ENCODE peak calls at places on chromosomes 12 and 14, in six cellular contexts. E, I, X, T, G and Y are unnamed samples.
A peak's percentile ranks its signal among the peaks of the same experiment; 100 is the strongest.

GRCh38 chr14:105075364-105076295 is 10.4 kb upstream of the GPR132 start:
- DNase-seq in E (no peak), I (no peak), X (no peak), T (peak; percentile 53), G (no peak), Y (peak; percentile 67)

GRCh38 chr14:69489495-69489894 is 5.0 kb downstream of the PLEKHD1 start:
- DNase-seq in E (no peak), I (no peak), X (no peak), T (no peak), G (no peak), Y (no peak)

GRCh38 chr14:81164167-81164774 is 56.5 kb downstream of the GTF2A1 start:
- DNase-seq in E (no peak), I (peak; percentile 83), X (peak; percentile 65), T (peak; percentile 76), G (no peak), Y (no peak)

GRCh38 chr12:2251485-2252179 is 198.8 kb downstream of the CACNA1C start:
- DNase-seq in E (no peak), I (no peak), X (no peak), T (no peak), G (no peak), Y (no peak)

GRCh38 chr14:32560213-32560857 is 231.2 kb downstream of the AKAP6 start:
- DNase-seq in E (no peak), I (peak; percentile 54), X (peak; percentile 41), T (no peak), G (no peak), Y (peak; percentile 35)

GRCh38 chr12:55636116-55636655 is 506 bp upstream of the OR10P1 start:
- DNase-seq in E (no peak), I (no peak), X (no peak), T (no peak), G (no peak), Y (no peak)

GRCh38 chr14:96407980-96408570 is 16.1 kb downstream of the AK7 start:
- DNase-seq in E (no peak), I (no peak), X (no peak), T (no peak), G (no peak), Y (no peak)

GRCh38 chr12:116598341-116599284 is 39.4 kb downstream of the MAP1LC3B2 start:
- DNase-seq in E (no peak), I (no peak), X (no peak), T (no peak), G (no peak), Y (no peak)

GRCh38 chr14:106840258-106840657 is 1313.9 kb downstream of the TMEM121 start:
- DNase-seq in E (no peak), I (no peak), X (no peak), T (no peak), G (no peak), Y (no peak)

GRCh38 chr12:111099186-111099585 is 178.8 kb upstream of the MYL2 start:
- DNase-seq in E (no peak), I (no peak), X (no peak), T (no peak), G (no peak), Y (no peak)

GRCh38 chr14:86777950-86778602 is 1214.9 kb downstream of the GALC start:
- DNase-seq in E (no peak), I (no peak), X (no peak), T (no peak), G (no peak), Y (no peak)

GRCh38 chr14:38210587-38211257 is 3.0 kb downstream of the SSTR1 start:
- DNase-seq in E (no peak), I (no peak), X (peak; percentile 24), T (peak; percentile 50), G (no peak), Y (no peak)

GRCh38 chr12:9851927-9852326 is 17.2 kb downstream of the CLEC2B start:
- DNase-seq in E (no peak), I (no peak), X (no peak), T (no peak), G (no peak), Y (no peak)

GRCh38 chr12:11958216-11959091 is 112.3 kb upstream of the BCL2L14 start:
- DNase-seq in E (no peak), I (no peak), X (no peak), T (no peak), G (no peak), Y (no peak)

GRCh38 chr14:95935228-95935822 is 58.7 kb downstream of the TUNAR start:
- DNase-seq in E (no peak), I (no peak), X (peak; percentile 15), T (no peak), G (no peak), Y (no peak)

GRCh38 chr14:56666716-56667115 is 87.1 kb downstream of the TMEM260 start:
- DNase-seq in E (no peak), I (no peak), X (no peak), T (no peak), G (no peak), Y (no peak)

DNA sequence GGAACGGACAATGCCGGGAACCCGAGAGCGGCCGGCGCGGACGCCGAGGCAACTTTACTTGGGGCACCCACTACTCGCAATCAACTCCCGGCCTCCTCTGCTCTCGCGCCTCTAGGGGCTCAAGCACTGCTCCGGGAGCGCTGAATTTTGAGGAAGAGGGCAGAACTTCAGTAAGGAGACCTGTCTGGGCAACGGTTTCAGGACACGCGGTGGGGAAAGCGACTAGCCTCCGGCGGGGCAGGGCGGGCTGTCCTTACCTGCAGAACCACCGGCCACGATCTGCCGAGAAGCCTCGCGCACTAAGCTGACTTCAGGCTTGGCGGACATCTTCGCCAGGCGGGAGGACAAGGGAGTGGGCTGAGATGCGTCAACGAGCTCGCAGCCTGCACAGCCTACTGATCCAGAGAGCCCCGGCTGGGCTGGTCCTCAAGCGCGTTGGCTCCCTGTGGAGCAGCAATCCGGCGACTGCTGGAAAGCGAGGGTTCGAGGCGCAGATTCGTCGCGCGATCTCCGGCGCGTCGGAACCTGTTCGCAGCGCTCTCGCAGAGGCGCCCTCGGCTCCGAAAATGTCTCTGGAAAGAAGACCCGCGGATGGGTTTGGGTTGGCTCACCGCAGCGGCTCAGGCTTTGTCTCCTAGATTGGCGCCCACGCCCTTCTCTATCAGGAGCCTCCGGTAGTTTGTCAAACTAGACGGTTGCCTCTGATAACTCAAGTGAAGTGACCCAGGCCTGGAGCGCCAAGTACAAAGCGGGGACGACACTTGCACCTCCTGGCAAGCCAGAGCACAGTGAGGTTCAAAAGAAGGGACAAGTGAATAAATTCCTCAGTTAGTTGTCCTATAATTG is at the start of gene SLC25A21:
- DNase-seq in E (no peak), I (peak; percentile 71), X (peak; percentile 81), T (peak; percentile 77), G (peak; percentile 50), Y (peak; percentile 22)
- TF ChIP-seq CTCF in E (no peak), I (peak; percentile 8), X (peak; percentile 29), T (peak; percentile 17), G (no peak), Y (no peak)

GRCh38 chr14:73743431-73743931 is 29.3 kb upstream of the PNMA1 start:
- DNase-seq in E (no peak), I (no peak), X (no peak), T (peak; percentile 50), G (no peak), Y (no peak)

GRCh38 chr14:73746540-73747385 is 32.6 kb upstream of the PNMA1 start:
- DNase-seq in E (no peak), I (no peak), X (no peak), T (no peak), G (no peak), Y (no peak)

GRCh38 chr14:73744175-73744867 is 30.1 kb upstream of the PNMA1 start:
- DNase-seq in E (no peak), I (no peak), X (no peak), T (no peak), G (no peak), Y (no peak)

GRCh38 chr14:73745571-73746539 is 31.7 kb upstream of the PNMA1 start:
- DNase-seq in E (no peak), I (no peak), X (no peak), T (no peak), G (no peak), Y (no peak)

GRCh38 chr14:73744874-73745529 is 30.8 kb upstream of the PNMA1 start:
- DNase-seq in E (no peak), I (peak; percentile 57), X (no peak), T (no peak), G (no peak), Y (peak; percentile 92)
- TF ChIP-seq POLR2A in E (no peak), I (no peak), X (no peak), T (no peak), G (no peak), Y (no peak)

GRCh38 chr12:89874146-89874545 is 165.5 kb upstream of the ATP2B1 start:
- DNase-seq in E (no peak), I (no peak), X (no peak), T (no peak), G (peak; percentile 14), Y (no peak)
- TF ChIP-seq CTCF in E (no peak), I (no peak), X (no peak), T (no peak), G (no peak), Y (no peak)

GRCh38 chr12:94107910-94108309 is 40.5 kb upstream of the PLXNC1 start:
- DNase-seq in E (no peak), I (no peak), X (no peak), T (no peak), G (no peak), Y (no peak)
- TF ChIP-seq POLR2A in E (no peak), I (no peak), X (no peak), T (no peak), G (no peak), Y (no peak)

GRCh38 chr12:132529899-132530298 is 39.9 kb downstream of the FBRSL1 start:
- DNase-seq in E (no peak), I (no peak), X (no peak), T (no peak), G (no peak), Y (no peak)
- TF ChIP-seq CTCF in E (no peak), I (no peak), X (no peak), T (no peak), G (no peak), Y (no peak)